ENCODE peak calls at places on chromosomes 16 and 17, in four cellular contexts. Q is breast epithelium, W is heart left ventricle, T is psoas muscle. J is an unnamed sample. For H3K4me1, the result is how much of the 10 kb centered on the place peaks cover.

GRCh38 chr17:82536220-82537201 is 17.0 kb downstream of the FOXK2 start:
- DNase-seq in W (peak), Q (no peak), T (no peak), J (peak)

GRCh38 chr17:42578282-42578869 is 847 bp upstream of the PSMC3IP start:
- DNase-seq in T (peak), Q (peak), W (peak), J (peak)

GRCh38 chr16:62079236-62079635 is 43.0 kb upstream of the CDH8 start:
- DNase-seq in W (no peak), T (no peak), Q (no peak), J (no peak)

GRCh38 chr17:61065263-61065773 is 334.3 kb upstream of the TBX2 start:
- DNase-seq in W (no peak), Q (no peak), T (no peak), J (no peak)

GRCh38 chr16:55660776-55661175 is 5.0 kb downstream of the SLC6A2 start:
- DNase-seq in W (no peak), T (no peak), Q (no peak), J (no peak)

GRCh38 chr17:13044713-13045112 is 26.9 kb upstream of the ELAC2 start:
- DNase-seq in W (no peak), T (no peak), Q (no peak), J (no peak)

GRCh38 chr16:47506800-47507199 is 45.7 kb downstream of the PHKB start:
- DNase-seq in T (no peak), Q (no peak), W (no peak), J (no peak)

GRCh38 chr16:30351586-30352419 is 3.3 kb downstream of the CD2BP2 start:
- DNase-seq in Q (peak), W (peak), T (peak), J (peak)

GRCh38 chr17:63495471-63495870 is 18.6 kb downstream of the ACE start:
- DNase-seq in W (no peak), T (no peak), Q (no peak), J (no peak)

GRCh38 chr16:66918803-66919568 is at the start of gene CDH16:
- DNase-seq in T (no peak), W (no peak), Q (no peak), J (no peak)

GRCh38 chr17:37124074-37124824 is 175.5 kb downstream of the AATF start:
- DNase-seq in Q (no peak), W (no peak), T (no peak), J (no peak)

GRCh38 chr16:89007371-89008249 is 30.6 kb upstream of the CBFA2T3 start:
- DNase-seq in W (no peak), T (no peak), Q (no peak), J (no peak)

GRCh38 chr16:70508752-70509151 is 14.6 kb downstream of the COG4 start:
- DNase-seq in T (no peak), Q (no peak), W (no peak), J (no peak)

GRCh38 chr17:2906907-2907306 is 110.7 kb downstream of the RAP1GAP2 start:
- DNase-seq in Q (no peak), W (no peak), T (no peak), J (no peak)

GRCh38 chr17:56121661-56122060 is 31.6 kb upstream of the ANKFN1 start:
- DNase-seq in W (no peak), T (no peak), Q (no peak), J (no peak)
- TF ChIP-seq CTCF in W (no peak), T (no peak), Q (no peak), J (no peak)

GRCh38 chr16:81480856-81481821 is 36.5 kb downstream of the CMIP start:
- DNase-seq in Q (no peak), T (peak), W (peak), J (peak)

GRCh38 chr16:81478876-81479496 is 34.4 kb downstream of the CMIP start:
- DNase-seq in Q (peak), W (peak), T (peak), J (peak)

GRCh38 chr16:81473969-81474959 is 29.7 kb downstream of the CMIP start:
- DNase-seq in T (no peak), Q (no peak), W (no peak), J (no peak)

GRCh38 chr16:81476732-81477131 is 32.1 kb downstream of the CMIP start:
- DNase-seq in Q (no peak), W (no peak), T (no peak), J (no peak)

DNA sequence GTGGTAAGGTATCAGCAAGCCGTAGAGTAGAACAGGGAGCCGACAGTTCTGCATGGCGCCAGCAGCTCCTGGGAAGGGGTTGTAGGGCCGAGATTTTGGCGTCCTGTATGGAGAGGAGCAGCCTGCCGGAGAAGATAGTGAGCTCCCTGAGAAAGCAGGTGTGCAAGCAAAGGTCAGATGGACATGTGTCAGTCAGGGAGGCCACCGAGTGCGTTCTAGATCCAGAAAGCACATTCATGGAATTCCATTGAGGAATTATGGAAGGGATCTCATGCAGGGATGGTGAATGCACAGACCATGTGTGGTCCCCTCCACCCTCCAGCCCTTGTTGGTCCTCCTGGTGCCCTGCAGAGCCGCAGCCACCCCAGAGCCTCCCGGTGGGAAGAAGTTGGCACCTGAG is 33.7 kb downstream of the CMIP start:
- DNase-seq in Q (no peak), W (no peak), T (peak), J (no peak)
- H3K4me3 ChIP-seq in Q (no peak), W (no peak), T (no peak), J (no peak)

GRCh38 chr17:78268191-78268874 is 36.9 kb downstream of the TMEM235 start:
- DNase-seq in W (no peak), T (no peak), Q (no peak), J (no peak)
- H3K4me1 ChIP-seq in W (under half), T (under half), Q (under half), J (under half)

GRCh38 chr17:31272803-31273202 is 24.2 kb downstream of the OMG start:
- DNase-seq in Q (no peak), W (no peak), T (no peak), J (no peak)
- TF ChIP-seq CTCF in Q (no peak), W (no peak), T (no peak), J (no peak)

GRCh38 chr17:75400326-75400939 is 5.0 kb downstream of the GRB2 start:
- DNase-seq in T (no peak), Q (no peak), W (no peak), J (no peak)
- H3K4me3 ChIP-seq in T (no peak), Q (no peak), W (no peak), J (no peak)

GRCh38 chr17:46152423-46152822 is 40.8 kb downstream of the KANSL1 start:
- DNase-seq in Q (no peak), T (no peak), W (no peak), J (no peak)

GRCh38 chr17:46150216-46150963 is 42.8 kb downstream of the KANSL1 start:
- DNase-seq in W (no peak), T (no peak), Q (no peak), J (no peak)

GRCh38 chr17:46154151-46154816 is 38.9 kb downstream of the KANSL1 start:
- DNase-seq in Q (no peak), W (no peak), T (no peak), J (no peak)

GRCh38 chr17:46148247-46148646 is 45.0 kb downstream of the KANSL1 start:
- DNase-seq in Q (no peak), T (no peak), W (no peak), J (no peak)

DNA sequence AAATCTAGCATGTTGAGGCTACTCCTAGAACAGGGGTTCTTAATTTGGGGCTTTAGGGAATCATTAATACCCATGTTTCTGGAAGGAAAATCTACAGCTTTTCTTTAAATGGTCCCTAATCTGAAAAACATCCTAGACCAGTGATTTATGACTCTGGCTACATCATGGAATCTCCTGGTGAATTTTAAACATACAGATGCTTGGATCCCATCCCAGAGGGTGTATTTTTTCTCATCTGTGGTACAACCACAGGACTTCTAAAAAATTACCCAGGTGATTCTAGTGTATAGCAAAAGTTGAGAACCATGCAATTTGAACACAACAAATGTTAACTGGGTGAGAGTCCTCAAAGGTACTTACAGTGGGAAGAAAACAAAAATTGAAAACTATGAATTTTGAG is 41.5 kb downstream of the KANSL1 start:
- DNase-seq in W (no peak), Q (no peak), T (no peak), J (no peak)
- H3K4me1 ChIP-seq in W (under half), Q (under half), T (half or more), J (under half)